ENCODE peak calls at places on chromosomes 5 and 9, in five cellular contexts. W, F, I, Z and M are unnamed samples.

GRCh38 chr5:1140818-1141189 is 28.9 kb upstream of the SLC12A7 start:
- DNase-seq in W (no peak), F (no peak), I (no peak), Z (no peak), M (no peak)

GRCh38 chr5:102956599-102956998 is 163.3 kb downstream of the GIN1 start:
- DNase-seq in W (no peak), F (no peak), I (no peak), Z (no peak), M (no peak)

GRCh38 chr5:171534009-171534895 is 114.8 kb downstream of the FGF18 start:
- DNase-seq in W (peak; percentile 69), F (no peak), I (no peak), Z (no peak), M (no peak)

GRCh38 chr5:65142511-65143011 is 339.2 kb downstream of the ADAMTS6 start:
- DNase-seq in W (no peak), F (peak; percentile 11), I (no peak), Z (no peak), M (no peak)

GRCh38 chr5:113574417-113574816 is 60.9 kb downstream of the YTHDC2 start:
- DNase-seq in W (peak; percentile 8), F (no peak), I (no peak), Z (no peak), M (no peak)

GRCh38 chr5:39543335-39543734 is 118.6 kb upstream of the DAB2 start:
- DNase-seq in W (no peak), F (peak; percentile 10), I (no peak), Z (no peak), M (no peak)

GRCh38 chr5:99449786-99450185 is 521.0 kb upstream of the CHD1 start:
- DNase-seq in W (no peak), F (no peak), I (no peak), Z (no peak), M (no peak)

GRCh38 chr5:62340392-62340791 is 34.4 kb downstream of the KIF2A start:
- DNase-seq in W (no peak), F (peak; percentile 53), I (no peak), Z (no peak), M (peak; percentile 39)

GRCh38 chr5:122880749-122881148 is 35.3 kb downstream of the SNX24 start:
- DNase-seq in W (no peak), F (no peak), I (no peak), Z (peak; percentile 26), M (no peak)

GRCh38 chr9:26058111-26058895 is 380.1 kb upstream of the TUSC1 start:
- DNase-seq in W (no peak), F (no peak), I (no peak), Z (no peak), M (no peak)

GRCh38 chr9:37956423-37956820 is 52.5 kb upstream of the SLC25A51 start:
- DNase-seq in W (no peak), F (no peak), I (no peak), Z (no peak), M (no peak)

GRCh38 chr5:76542887-76543690 is 80.1 kb downstream of the F2RL2 start:
- DNase-seq in W (no peak), F (no peak), I (no peak), Z (no peak), M (no peak)

GRCh38 chr9:88501086-88501485 is 33.9 kb upstream of the NXNL2 start:
- DNase-seq in W (no peak), F (no peak), I (no peak), Z (no peak), M (no peak)

GRCh38 chr5:136399512-136399911 is 34.2 kb upstream of the TRPC7 start:
- DNase-seq in W (no peak), F (no peak), I (no peak), Z (no peak), M (no peak)

GRCh38 chr5:74575741-74576538 is 64.6 kb downstream of the ENC1 start:
- DNase-seq in W (no peak), F (no peak), I (no peak), Z (no peak), M (no peak)

GRCh38 chr5:84381501-84382362 is 2.9 kb downstream of the EDIL3 start:
- DNase-seq in W (no peak), F (no peak), I (no peak), Z (no peak), M (no peak)

GRCh38 chr5:27479859-27480258 is 441.5 kb upstream of the CDH9 start:
- DNase-seq in W (no peak), F (no peak), I (no peak), Z (no peak), M (no peak)

GRCh38 chr5:166581827-166582226 is 1709.6 kb upstream of the WWC1 start:
- DNase-seq in W (no peak), F (no peak), I (no peak), Z (no peak), M (no peak)

GRCh38 chr5:68169898-68170297 is 45.7 kb upstream of the PIK3R1 start:
- DNase-seq in W (no peak), F (no peak), I (no peak), Z (no peak), M (no peak)

GRCh38 chr5:141269195-141269594 is 24.0 kb downstream of the PCDHB15 start:
- DNase-seq in W (no peak), F (no peak), I (no peak), Z (no peak), M (no peak)

GRCh38 chr5:159880676-159881075 is 35.6 kb upstream of the ADRA1B start:
- DNase-seq in W (no peak), F (no peak), I (no peak), Z (no peak), M (no peak)

GRCh38 chr5:95610546-95610945 is 9.3 kb upstream of the GPR150 start:
- DNase-seq in W (no peak), F (no peak), I (no peak), Z (no peak), M (no peak)

GRCh38 chr5:889075-889710 is 3.4 kb downstream of the BRD9 start:
- DNase-seq in W (no peak), F (no peak), I (no peak), Z (no peak), M (no peak)

GRCh38 chr5:170306381-170306790 is 8.8 kb upstream of the LCP2 start:
- DNase-seq in W (peak; percentile 70), F (peak; percentile 12), I (no peak), Z (no peak), M (no peak)

GRCh38 chr5:40689442-40689841 is 9.7 kb downstream of the PTGER4 start:
- DNase-seq in W (no peak), F (peak; percentile 86), I (no peak), Z (peak; percentile 34), M (peak; percentile 33)

GRCh38 chr5:175693746-175694145 is 35.9 kb downstream of the HRH2 start:
- DNase-seq in W (no peak), F (no peak), I (no peak), Z (no peak), M (no peak)

GRCh38 chr5:43359738-43360137 is 46.5 kb upstream of the HMGCS1 start:
- DNase-seq in W (no peak), F (no peak), I (no peak), Z (no peak), M (no peak)

GRCh38 chr9:121510766-121511555 is 11.3 kb upstream of the GGTA1 start:
- DNase-seq in W (no peak), F (no peak), I (no peak), Z (no peak), M (no peak)

GRCh38 chr5:13591621-13592020 is 352.9 kb downstream of the DNAH5 start:
- DNase-seq in W (no peak), F (peak; percentile 53), I (no peak), Z (no peak), M (no peak)

GRCh38 chr9:16267336-16268036 is 603.0 kb downstream of the BNC2 start:
- DNase-seq in W (no peak), F (peak; percentile 64), I (no peak), Z (no peak), M (peak; percentile 53)

GRCh38 chr9:135343733-135344522 is 135.7 kb upstream of the PPP1R26 start:
- DNase-seq in W (peak; percentile 89), F (peak; percentile 34), I (peak; percentile 91), Z (no peak), M (peak; percentile 16)

GRCh38 chr5:72955143-72955767 is 586 bp upstream of the FCHO2 start:
- DNase-seq in W (peak; percentile 45), F (no peak), I (peak; percentile 70), Z (no peak), M (peak; percentile 64)

DNA sequence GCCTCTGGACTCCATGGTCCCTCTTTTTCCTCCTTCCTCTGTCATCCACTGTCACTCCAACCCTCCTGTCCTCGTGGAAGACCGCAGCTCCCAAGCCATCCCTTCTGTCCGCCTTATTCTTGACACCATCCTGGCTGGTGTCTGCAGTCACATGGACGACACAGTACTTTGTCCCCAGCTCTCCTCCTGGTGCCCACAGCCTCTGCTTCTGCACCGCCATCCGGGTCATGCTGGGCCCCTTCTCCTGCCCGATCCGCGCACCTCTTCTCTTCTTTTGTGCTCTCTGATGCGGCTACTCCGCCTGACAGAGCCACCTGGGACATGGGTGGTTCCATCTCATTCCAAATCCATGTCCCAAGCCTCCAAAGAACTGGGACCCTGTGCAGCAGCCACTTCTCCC is 22.5 kb downstream of the ROPN1L start:
- DNase-seq in W (no peak), F (no peak), I (no peak), Z (no peak), M (no peak)
- TF ChIP-seq ESRRA in W (no peak), F (no peak), I (no peak), Z (no peak), M (no peak)

GRCh38 chr9:134062461-134063087 is 5.3 kb downstream of the BRD3 start:
- DNase-seq in W (no peak), F (no peak), I (no peak), Z (no peak), M (no peak)
- TF ChIP-seq ESRRA in W (no peak), F (no peak), I (no peak), Z (no peak), M (no peak)

GRCh38 chr5:168471785-168472184 is 14.5 kb upstream of the RARS1 start:
- DNase-seq in W (no peak), F (no peak), I (no peak), Z (no peak), M (no peak)
- TF ChIP-seq ESRRA in W (no peak), F (no peak), I (no peak), Z (no peak), M (no peak)

GRCh38 chr5:139186293-139186692 is 11.9 kb downstream of the SIL1 start:
- DNase-seq in W (no peak), F (no peak), I (no peak), Z (no peak), M (no peak)

GRCh38 chr5:139188558-139189270 is 9.5 kb downstream of the SIL1 start:
- DNase-seq in W (peak; percentile 23), F (no peak), I (no peak), Z (no peak), M (peak; percentile 32)

GRCh38 chr5:139190125-139190524 is 8.0 kb downstream of the SIL1 start:
- DNase-seq in W (no peak), F (no peak), I (no peak), Z (no peak), M (no peak)

GRCh38 chr5:139185589-139185988 is 12.6 kb downstream of the SIL1 start:
- DNase-seq in W (no peak), F (no peak), I (no peak), Z (no peak), M (no peak)

DNA sequence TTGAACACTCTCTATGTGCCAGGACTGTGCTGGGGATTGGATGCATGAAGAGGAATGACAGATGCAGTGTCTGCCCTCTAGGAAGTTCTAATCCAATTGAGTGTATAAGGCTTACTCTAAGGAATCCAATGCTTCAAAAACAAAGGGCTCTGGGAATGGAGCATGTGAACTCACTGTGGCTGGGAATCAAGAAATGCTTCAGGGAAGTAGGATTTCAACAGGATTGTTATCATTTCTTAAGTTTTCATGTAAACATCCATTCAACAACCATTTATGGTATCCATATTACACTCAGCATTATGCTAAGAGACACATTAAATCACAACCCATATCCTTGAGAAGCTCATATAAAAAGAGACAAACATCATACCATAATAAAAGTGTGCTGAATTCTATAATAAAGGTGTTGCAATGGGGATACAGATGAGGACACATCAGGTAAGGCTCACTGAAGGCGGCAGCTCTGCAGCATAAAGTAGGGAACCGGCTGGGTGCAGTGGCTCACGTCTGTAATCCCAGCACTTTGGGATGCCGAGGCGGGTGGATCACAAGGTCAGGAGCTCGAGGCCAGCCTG is 11.3 kb downstream of the SIL1 start:
- DNase-seq in W (no peak), F (no peak), I (no peak), Z (no peak), M (no peak)
- TF ChIP-seq ESRRA in W (no peak), F (no peak), I (no peak), Z (no peak), M (no peak)